ENCODE peak calls at places on chromosomes 1 and 21, in four cellular contexts. M is Panc1, N is GM12878, U is HCT116. K is an unnamed sample.

GRCh38 chr21:42997053-42997452 is 22.7 kb downstream of the PKNOX1 start:
- ATAC-seq in M (no peak), N (no peak), U (no peak), K (peak; percentile 85)

GRCh38 chr1:67713071-67713806 is 28.2 kb downstream of the GADD45A start:
- ATAC-seq in M (peak; percentile 67), N (peak; percentile 70), U (peak; percentile 78), K (peak; percentile 49)

GRCh38 chr1:43222876-43223275 is 46.9 kb upstream of the TMEM125 start:
- ATAC-seq in M (no peak), N (no peak), U (no peak), K (no peak)

GRCh38 chr1:113744114-113744513 is 15.2 kb downstream of the PHTF1 start:
- ATAC-seq in M (no peak), N (no peak), U (no peak), K (no peak)

GRCh38 chr1:36787312-36787711 is 247.0 kb downstream of the GRIK3 start:
- ATAC-seq in M (no peak), N (no peak), U (peak; percentile 42), K (no peak)

GRCh38 chr1:154798645-154799044 is 71.4 kb downstream of the KCNN3 start:
- ATAC-seq in M (no peak), N (no peak), U (no peak), K (no peak)

GRCh38 chr1:107943694-107944093 is 21.3 kb downstream of the VAV3 start:
- ATAC-seq in M (no peak), N (no peak), U (no peak), K (no peak)

GRCh38 chr1:40305451-40305850 is 11.6 kb downstream of the COL9A2 start:
- ATAC-seq in M (peak; percentile 54), N (peak; percentile 35), U (peak; percentile 68), K (no peak)

GRCh38 chr1:22509815-22510214 is 53.5 kb upstream of the EPHA8 start:
- ATAC-seq in M (no peak), N (no peak), U (no peak), K (no peak)

GRCh38 chr1:97758589-97759057 is 162.2 kb downstream of the DPYD start:
- ATAC-seq in M (no peak), N (no peak), U (no peak), K (no peak)

GRCh38 chr1:193141804-193142203 is 20.0 kb downstream of the CDC73 start:
- ATAC-seq in M (no peak), N (no peak), U (no peak), K (no peak)

GRCh38 chr1:67559222-67559700 is 125.7 kb upstream of the GADD45A start:
- ATAC-seq in M (peak; percentile 67), N (no peak), U (peak; percentile 70), K (peak; percentile 65)

GRCh38 chr1:24849653-24850295 is 80.3 kb downstream of the RUNX3 start:
- ATAC-seq in M (peak; percentile 56), N (no peak), U (no peak), K (no peak)

GRCh38 chr1:244301595-244302130 is 150.0 kb downstream of the ADSS2 start:
- ATAC-seq in M (no peak), N (no peak), U (no peak), K (no peak)

GRCh38 chr1:25615563-25616079 is 970 bp upstream of the MAN1C1 start:
- ATAC-seq in M (peak; percentile 40), N (peak; percentile 19), U (peak; percentile 7), K (no peak)

GRCh38 chr1:6832789-6833188 is 47.5 kb downstream of the CAMTA1 start:
- ATAC-seq in M (no peak), N (peak; percentile 75), U (no peak), K (no peak)

GRCh38 chr1:172902861-172903381 is 147.8 kb downstream of the TNFSF18 start:
- ATAC-seq in M (no peak), N (no peak), U (no peak), K (no peak)

GRCh38 chr21:37753122-37753599 is 163.1 kb downstream of the KCNJ6 start:
- ATAC-seq in M (no peak), N (no peak), U (no peak), K (no peak)

GRCh38 chr1:165481820-165482532 is 37.0 kb upstream of the RXRG start:
- ATAC-seq in M (peak; percentile 94), N (no peak), U (peak; percentile 87), K (peak; percentile 85)

DNA sequence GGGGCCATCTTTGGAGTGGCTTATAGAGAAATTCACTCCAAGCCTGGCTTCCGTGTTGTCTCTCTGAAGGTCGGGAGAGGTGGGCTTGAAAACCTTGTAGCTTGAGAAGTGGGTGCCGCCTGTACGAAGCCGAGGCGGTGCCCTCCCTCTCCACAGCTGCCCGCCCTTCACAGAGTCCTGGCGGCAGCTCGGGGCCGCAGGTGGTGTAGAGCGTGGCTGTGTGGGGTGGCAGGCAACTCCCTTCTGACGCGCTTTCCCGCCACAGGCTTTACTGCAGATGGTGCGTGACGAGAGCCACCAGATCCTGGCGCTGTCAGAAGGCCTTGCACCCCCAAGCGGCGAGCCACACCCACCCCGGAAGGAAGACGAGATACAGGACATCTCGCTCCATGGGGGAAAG is 33.1 kb upstream of the DIP2A start:
- ATAC-seq in M (no peak), N (no peak), U (no peak), K (no peak)
- H3K27ac ChIP-seq in M (no peak overlapping the region), N (no peak overlapping the region), U (no peak overlapping the region), K (no peak overlapping the region)

DNA sequence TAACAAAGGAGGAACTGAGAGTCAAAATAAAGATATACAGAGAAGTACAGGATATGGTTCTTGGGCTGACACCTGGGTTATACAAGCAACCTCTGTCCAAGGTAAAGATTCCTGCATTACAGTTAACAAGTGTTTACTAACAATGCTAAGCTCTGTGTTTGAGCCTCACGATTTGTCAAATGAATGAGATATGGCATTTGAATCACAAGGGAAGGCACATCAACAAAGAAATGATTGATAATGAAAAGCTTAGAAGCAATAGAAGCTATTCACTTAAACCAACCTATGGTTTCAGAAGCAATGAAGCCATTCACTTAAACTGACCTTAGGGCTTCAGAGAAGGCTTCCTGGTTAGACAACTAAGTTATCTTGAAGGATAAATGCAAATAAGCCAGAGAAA is 199.5 kb downstream of the AGBL4 start:
- ATAC-seq in M (no peak), N (no peak), U (no peak), K (no peak)
- H3K9me3 ChIP-seq in M (peaks cover 2% of the 10 kb centered on the region), N (no peaks in the 10 kb centered on the region), U (peaks cover 9% of the 10 kb centered on the region), K (no peaks in the 10 kb centered on the region)

GRCh38 chr1:7975212-7975865 is 13.8 kb downstream of the PARK7 start:
- ATAC-seq in M (peak; percentile 99), N (peak; percentile 94), U (peak; percentile 100), K (peak; percentile 90)
- TF ChIP-seq POLR2AphosphoS5 in M (peak; percentile 55), N (no peak), U (peak; percentile 57), K (peak; percentile 37)

GRCh38 chr1:8790987-8791386 is 26.5 kb downstream of the RERE start:
- ATAC-seq in M (no peak), N (no peak), U (no peak), K (no peak)
- H3K27ac ChIP-seq in M (no peak overlapping the region), N (no peak overlapping the region), U (no peak overlapping the region), K (no peak overlapping the region)

K was measured in gastroesophageal sphincter.